ENCODE peak calls at places on chromosomes 12 and 14, in five cellular contexts. B is Right ventricle myocardium inferior, H is A549, K is T-cell, M is NCI-H1105. E is an unnamed sample.

GRCh38 chr14:30698463-30698862 is 76.3 kb downstream of the SCFD1 start:
- DNase-seq in B (no peak), H (no peak), M (no peak), K (no peak), E (no peak)

GRCh38 chr12:56839489-56840442 is 76.6 kb downstream of the HSD17B6 start:
- DNase-seq in M (no peak), H (peak; percentile 33), B (peak; percentile 71), K (peak; percentile 14), E (peak; percentile 48)

GRCh38 chr12:1533205-1533601 is 61.2 kb downstream of the FBXL14 start:
- DNase-seq in K (no peak), M (no peak), H (no peak), B (no peak), E (no peak)

GRCh38 chr14:87896393-87897380 is 96.3 kb downstream of the GALC start:
- DNase-seq in H (peak; percentile 18), M (peak; percentile 67), K (no peak), B (no peak), E (no peak)

GRCh38 chr12:75955251-75955650 is 76.3 kb downstream of the PHLDA1 start:
- DNase-seq in H (no peak), B (no peak), M (no peak), K (no peak), E (no peak)

GRCh38 chr14:95535226-95536021 is 574 bp downstream of the GLRX5 start:
- DNase-seq in K (no peak), M (no peak), B (no peak), H (no peak), E (no peak)

GRCh38 chr14:35159742-35160409 is 37.5 kb downstream of the PRORP start:
- DNase-seq in H (peak; percentile 85), M (no peak), B (no peak), K (no peak), E (no peak)

GRCh38 chr14:58055497-58055896 is 96.5 kb downstream of the ARMH4 start:
- DNase-seq in K (no peak), H (no peak), B (no peak), M (no peak), E (no peak)

GRCh38 chr14:29637406-29637805 is 290.2 kb downstream of the PRKD1 start:
- DNase-seq in B (no peak), M (peak; percentile 64), H (no peak), K (no peak), E (no peak)

GRCh38 chr12:96749978-96750377 is 157.1 kb upstream of the NEDD1 start:
- DNase-seq in B (no peak), H (no peak), M (no peak), K (no peak), E (peak; percentile 9)

GRCh38 chr14:64465856-64466554 is 706 bp downstream of the AKAP5 start:
- DNase-seq in M (peak; percentile 37), B (no peak), K (no peak), H (peak; percentile 58), E (peak; percentile 22)

GRCh38 chr14:28765907-28766504 is 581 bp upstream of the FOXG1 start:
- DNase-seq in B (no peak), K (no peak), H (no peak), M (peak; percentile 82), E (no peak)

GRCh38 chr12:115755752-115756140 is 521.7 kb downstream of the MED13L start:
- DNase-seq in M (no peak), H (no peak), K (no peak), B (no peak), E (no peak)

GRCh38 chr14:51447411-51447810 is 204.3 kb upstream of the FRMD6 start:
- DNase-seq in B (no peak), K (no peak), H (no peak), M (no peak), E (no peak)

GRCh38 chr14:22926316-22926715 is 2.9 kb downstream of the PRMT5 start:
- DNase-seq in B (no peak), K (no peak), M (no peak), H (no peak), E (no peak)

GRCh38 chr12:25323774-25324086 is 73.0 kb upstream of the KRAS start:
- DNase-seq in M (no peak), H (no peak), K (no peak), B (no peak), E (no peak)

GRCh38 chr12:111030800-111031199 is 110.4 kb upstream of the MYL2 start:
- DNase-seq in M (no peak), B (no peak), K (no peak), H (no peak), E (no peak)

GRCh38 chr12:104458645-104459555 is 2.2 kb downstream of the CHST11 start:
- DNase-seq in B (no peak), M (no peak), H (peak; percentile 19), K (no peak), E (no peak)

GRCh38 chr12:5984873-5985272 is 39.8 kb upstream of the ANO2 start:
- DNase-seq in B (no peak), H (no peak), M (no peak), K (no peak), E (no peak)

GRCh38 chr14:103198429-103199140 is 75.3 kb downstream of the TNFAIP2 start:
- DNase-seq in K (no peak), M (no peak), B (no peak), H (peak; percentile 27), E (no peak)

GRCh38 chr14:68639518-68640292 is 153.2 kb downstream of the ZFP36L1 start:
- DNase-seq in B (no peak), K (no peak), H (no peak), M (no peak), E (no peak)

GRCh38 chr12:32836710-32837109 is 59.9 kb downstream of the PKP2 start:
- DNase-seq in K (no peak), H (no peak), B (no peak), M (no peak), E (no peak)

GRCh38 chr12:99852666-99853065 is 132.1 kb downstream of the ANKS1B start:
- DNase-seq in B (no peak), H (no peak), K (no peak), M (no peak), E (peak; percentile 27)

GRCh38 chr12:41310367-41310766 is 122.2 kb downstream of the PDZRN4 start:
- DNase-seq in M (no peak), H (no peak), B (no peak), K (no peak), E (no peak)

GRCh38 chr12:61584943-61585342 is 675.3 kb upstream of the USP15 start:
- DNase-seq in H (no peak), K (no peak), B (no peak), M (no peak), E (no peak)

GRCh38 chr14:50659327-50659974 is 8.7 kb downstream of the SAV1 start:
- DNase-seq in M (no peak), B (no peak), H (no peak), K (no peak), E (no peak)

GRCh38 chr12:66428261-66428660 is 126.0 kb downstream of the HELB start:
- DNase-seq in H (no peak), M (no peak), K (no peak), B (no peak), E (no peak)

GRCh38 chr14:54105406-54105805 is 148.8 kb upstream of the BMP4 start:
- DNase-seq in M (no peak), H (no peak), B (no peak), K (no peak), E (no peak)

GRCh38 chr12:8081228-8081920 is 700 bp upstream of the NECAP1 start:
- DNase-seq in K (peak; percentile 19), H (no peak), B (no peak), M (peak; percentile 15), E (no peak)

GRCh38 chr14:32703246-32703645 is 235.4 kb upstream of the NPAS3 start:
- DNase-seq in M (no peak), H (no peak), K (no peak), B (no peak), E (no peak)

GRCh38 chr12:129687731-129688130 is 216.1 kb downstream of the TMEM132D start:
- DNase-seq in M (no peak), B (no peak), K (no peak), H (no peak), E (no peak)

GRCh38 chr12:105317942-105318614 is 12.4 kb upstream of the C12orf75 start:
- DNase-seq in B (no peak), M (no peak), K (no peak), H (no peak), E (no peak)

GRCh38 chr12:100672075-100672592 is 98.7 kb downstream of the GAS2L3 start:
- DNase-seq in K (peak; percentile 1), B (no peak), M (peak; percentile 3), H (peak; percentile 21), E (no peak)

GRCh38 chr14:79554816-79555215 is 656.5 kb downstream of the DIO2 start:
- DNase-seq in K (no peak), M (no peak), B (no peak), H (no peak), E (no peak)

GRCh38 chr14:57122129-57122528 is 146.6 kb downstream of the EXOC5 start:
- DNase-seq in K (no peak), B (no peak), H (no peak), M (no peak), E (no peak)

GRCh38 chr12:95100264-95101190 is 27.1 kb upstream of the NR2C1 start:
- DNase-seq in B (no peak), K (no peak), H (no peak), M (no peak), E (no peak)

GRCh38 chr12:110039085-110039807 is 9.1 kb downstream of the C12orf76 start:
- DNase-seq in K (peak; percentile 27), H (peak; percentile 92), B (no peak), M (no peak), E (no peak)

GRCh38 chr14:104658325-104658712 is 31.1 kb upstream of the INF2 start:
- DNase-seq in K (no peak), B (peak; percentile 40), H (no peak), M (no peak), E (no peak)

GRCh38 chr12:49974231-49974675 is 1.5 kb downstream of the AQP6 start:
- DNase-seq in B (peak; percentile 78), M (no peak), H (no peak), K (no peak), E (no peak)